ENCODE peak calls at places on chromosome 18, in four cellular contexts. M, X, J and T are unnamed samples.

GRCh38 chr18:56333846-56334245 is 304.5 kb downstream of the TXNL1 start:
- DNase-seq in M (peak), X (no peak), J (no peak), T (no peak)

GRCh38 chr18:22108674-22109073 is 60.7 kb upstream of the GATA6 start:
- DNase-seq in M (peak), X (no peak), J (no peak), T (no peak)

GRCh38 chr18:23573948-23574431 is 12.3 kb downstream of the NPC1 start:
- DNase-seq in M (peak), X (peak), J (no peak), T (peak)

GRCh38 chr18:56083097-56083865 is 495.3 kb upstream of the TCF4 start:
- DNase-seq in M (peak), X (peak), J (no peak), T (no peak)

GRCh38 chr18:36255072-36255708 is 42.3 kb upstream of the FHOD3 start:
- DNase-seq in M (no peak), X (no peak), J (no peak), T (no peak)

GRCh38 chr18:74507927-74508326 is 11.8 kb downstream of the CNDP2 start:
- DNase-seq in M (no peak), X (no peak), J (no peak), T (no peak)

GRCh38 chr18:68662779-68663178 is 52.1 kb downstream of the TMX3 start:
- DNase-seq in M (peak), X (peak), J (no peak), T (peak)

GRCh38 chr18:30376515-30376914 is 666.0 kb downstream of the DSC3 start:
- DNase-seq in M (no peak), X (no peak), J (no peak), T (no peak)

GRCh38 chr18:43780782-43781340 is 503.6 kb upstream of the SYT4 start:
- DNase-seq in M (peak), X (peak), J (no peak), T (peak)